ENCODE peak calls at places on chromosomes 11 and 22, in four cellular contexts. T is MM.1S, A is PC-3, Z is hepatocyte. U is an unnamed sample.

GRCh38 chr11:111344032-111344431 is 35.0 kb downstream of the POU2AF1 start:
- DNase-seq in Z (peak; percentile 49), T (no peak), A (peak; percentile 50), U (no peak)

GRCh38 chr22:17143101-17143500 is 16.0 kb downstream of the HDHD5 start:
- DNase-seq in T (no peak), Z (no peak), A (no peak), U (no peak)

GRCh38 chr11:76703707-76704106 is 33.2 kb upstream of the LRRC32 start:
- DNase-seq in A (no peak), T (no peak), Z (no peak), U (no peak)

GRCh38 chr11:44246726-44247125 is 63.2 kb downstream of the ALX4 start:
- DNase-seq in Z (no peak), A (no peak), T (no peak), U (no peak)

GRCh38 chr11:36449566-36450390 is 60.3 kb downstream of the TRAF6 start:
- DNase-seq in T (no peak), A (no peak), Z (no peak), U (no peak)

GRCh38 chr22:26134654-26135330 is 34.5 kb upstream of the SEZ6L start:
- DNase-seq in Z (peak; percentile 6), T (peak; percentile 23), A (no peak), U (no peak)

GRCh38 chr11:68471360-68472340 is 11.1 kb downstream of the PPP6R3 start:
- DNase-seq in A (no peak), T (no peak), Z (no peak), U (no peak)

GRCh38 chr11:75768112-75768908 is at the start of gene DGAT2:
- DNase-seq in A (peak; percentile 82), Z (peak; percentile 92), T (peak; percentile 85), U (peak; percentile 88)

GRCh38 chr11:211295-211694 is 3.8 kb downstream of the RIC8A start:
- DNase-seq in T (no peak), A (no peak), Z (no peak), U (no peak)

GRCh38 chr11:95154514-95154913 is 64.9 kb downstream of the ENDOD1 start:
- DNase-seq in A (peak; percentile 69), T (peak; percentile 64), Z (peak; percentile 71), U (peak; percentile 80)

GRCh38 chr22:22080270-22080669 is 97.7 kb upstream of the TOP3B start:
- DNase-seq in Z (no peak), T (no peak), A (no peak), U (no peak)

GRCh38 chr11:2177081-2177480 is 5.5 kb upstream of the TH start:
- DNase-seq in T (no peak), Z (no peak), A (no peak), U (no peak)

GRCh38 chr22:36413022-36413770 is 25.4 kb upstream of the MYH9 start:
- DNase-seq in A (no peak), Z (peak; percentile 53), T (no peak), U (no peak)

GRCh38 chr22:32836286-32836859 is 34.9 kb downstream of the TIMP3 start:
- DNase-seq in Z (peak; percentile 42), A (peak; percentile 17), T (peak; percentile 42), U (peak; percentile 45)

GRCh38 chr11:92122561-92122960 is 102.1 kb upstream of the FAT3 start:
- DNase-seq in Z (no peak), A (peak; percentile 21), T (no peak), U (no peak)

GRCh38 chr11:17531071-17531817 is 13.0 kb downstream of the USH1C start:
- DNase-seq in T (no peak), A (peak; percentile 11), Z (no peak), U (no peak)

GRCh38 chr11:17543574-17544180 is 539 bp downstream of the USH1C start:
- DNase-seq in T (no peak), Z (no peak), A (no peak), U (no peak)

GRCh38 chr22:48953103-48953720 is 874.5 kb downstream of the BRD1 start:
- DNase-seq in Z (no peak), A (no peak), T (no peak), U (no peak)

GRCh38 chr22:37117092-37117491 is 7.6 kb upstream of the TMPRSS6 start:
- DNase-seq in A (no peak), T (no peak), Z (no peak), U (no peak)

GRCh38 chr11:18046116-18046777 is at the start of gene TPH1:
- DNase-seq in A (no peak), T (no peak), Z (peak; percentile 66), U (peak; percentile 79)

GRCh38 chr11:84817998-84818397 is 809.1 kb downstream of the DLG2 start:
- DNase-seq in T (no peak), Z (no peak), A (peak; percentile 97), U (no peak)

GRCh38 chr11:103867481-103867880 is 169.0 kb upstream of the DDI1 start:
- DNase-seq in T (no peak), Z (no peak), A (no peak), U (no peak)

GRCh38 chr22:35301370-35301874 is 1.7 kb downstream of the TOM1 start:
- DNase-seq in A (peak; percentile 79), Z (peak; percentile 87), T (no peak), U (no peak)

GRCh38 chr11:119800619-119801018 is 71.6 kb upstream of the NECTIN1 start:
- DNase-seq in A (no peak), T (no peak), Z (no peak), U (no peak)

GRCh38 chr11:114909866-114910265 is 231.5 kb downstream of the NXPE2 start:
- DNase-seq in T (no peak), Z (no peak), A (no peak), U (peak; percentile 19)

GRCh38 chr22:41831383-41831782 is 1.5 kb upstream of the SREBF2 start:
- DNase-seq in Z (no peak), A (no peak), T (peak; percentile 35), U (no peak)

GRCh38 chr22:45648320-45649070 is 23.1 kb upstream of the ATXN10 start:
- DNase-seq in A (no peak), T (no peak), Z (no peak), U (no peak)

GRCh38 chr11:35725880-35726279 is 63.3 kb downstream of the TRIM44 start:
- DNase-seq in T (no peak), Z (no peak), A (peak; percentile 72), U (no peak)

GRCh38 chr11:58905141-58905715 is 34.1 kb upstream of the GLYATL1 start:
- DNase-seq in A (peak; percentile 48), T (no peak), Z (peak; percentile 64), U (peak; percentile 81)

GRCh38 chr22:50136431-50137047 is 34.0 kb upstream of the PANX2 start:
- DNase-seq in A (no peak), T (no peak), Z (no peak), U (no peak)

GRCh38 chr11:105164226-105164625 is 24.7 kb upstream of the CARD18 start:
- DNase-seq in T (no peak), A (peak; percentile 21), Z (no peak), U (no peak)

GRCh38 chr11:33735426-33736147 is 636 bp downstream of the CD59 start:
- DNase-seq in Z (peak; percentile 48), A (no peak), T (peak; percentile 85), U (peak; percentile 59)

GRCh38 chr11:33734441-33735165 is 1.6 kb downstream of the CD59 start:
- DNase-seq in Z (peak; percentile 25), T (peak; percentile 19), A (peak; percentile 63), U (no peak)

GRCh38 chr11:33736148-33736809 is at the start of gene CD59:
- DNase-seq in A (peak; percentile 94), T (peak; percentile 96), Z (peak; percentile 97), U (peak; percentile 95)

GRCh38 chr11:33733978-33734377 is 2.2 kb downstream of the CD59 start:
- DNase-seq in T (no peak), A (no peak), Z (no peak), U (no peak)

GRCh38 chr11:33735166-33735425 is 1.1 kb downstream of the CD59 start:
- DNase-seq in A (no peak), Z (peak; percentile 23), T (no peak), U (peak; percentile 36)
- TF ChIP-seq EZH2phosphoT487 in A (no peak), Z (no peak), T (no peak), U (no peak)

GRCh38 chr11:48182860-48183526 is 33.6 kb upstream of the OR4B1 start:
- DNase-seq in T (no peak), A (no peak), Z (no peak), U (no peak)
- TF ChIP-seq EZH2phosphoT487 in T (no peak), A (no peak), Z (no peak), U (no peak)

GRCh38 chr11:65307298-65308229 is 7.1 kb upstream of the CDC42EP2 start:
- DNase-seq in T (no peak), A (no peak), Z (no peak), U (no peak)

GRCh38 chr11:65310215-65310614 is 4.5 kb upstream of the CDC42EP2 start:
- DNase-seq in Z (no peak), A (no peak), T (no peak), U (peak; percentile 26)

GRCh38 chr11:65309006-65309405 is 5.7 kb upstream of the CDC42EP2 start:
- DNase-seq in T (no peak), Z (no peak), A (no peak), U (no peak)

GRCh38 chr11:65310756-65311155 is 3.9 kb upstream of the CDC42EP2 start:
- DNase-seq in Z (no peak), A (no peak), T (no peak), U (peak; percentile 83)

DNA sequence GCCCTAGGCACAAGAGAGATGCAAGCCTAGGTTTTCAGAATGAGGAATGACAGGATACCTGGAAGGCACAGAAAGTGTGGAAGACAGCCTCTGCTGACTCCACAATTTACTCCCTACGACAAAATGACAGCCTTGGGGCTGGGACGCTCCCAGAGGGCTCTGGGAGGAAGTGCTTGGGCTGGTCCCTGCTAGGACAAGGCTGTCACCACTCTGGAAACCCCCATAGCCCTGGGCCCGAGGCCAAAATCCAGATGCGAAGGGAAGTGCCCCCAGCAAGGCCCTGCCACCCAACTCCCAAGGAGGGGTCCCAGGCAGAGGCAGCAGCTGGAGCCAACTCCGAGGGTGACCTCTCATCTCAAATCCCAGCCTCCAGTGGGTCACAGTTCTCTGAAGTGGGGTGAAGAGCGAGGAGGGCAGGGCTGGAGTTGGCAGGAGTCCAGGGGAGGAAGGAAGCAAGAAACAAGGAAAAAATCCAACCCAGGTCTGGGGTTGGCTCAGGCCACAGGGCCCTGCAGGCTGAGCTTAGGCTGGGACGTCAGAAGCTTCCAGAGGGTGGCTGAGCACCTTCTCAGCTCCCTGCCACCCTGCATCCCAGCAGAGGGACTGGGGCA is 6.3 kb upstream of the CDC42EP2 start:
- DNase-seq in A (no peak), Z (no peak), T (no peak), U (no peak)
- TF ChIP-seq EZH2phosphoT487 in A (no peak), Z (no peak), T (no peak), U (no peak)

GRCh38 chr11:64843971-64844329 is 503 bp downstream of the CDC42BPG start:
- DNase-seq in A (peak; percentile 41), Z (no peak), T (no peak), U (no peak)
- TF ChIP-seq EZH2phosphoT487 in A (no peak), Z (no peak), T (no peak), U (no peak)

GRCh38 chr11:19939415-19939929 is 220.8 kb downstream of the DBX1 start:
- DNase-seq in A (no peak), Z (no peak), T (no peak), U (no peak)

GRCh38 chr11:19938051-19938856 is 222.0 kb downstream of the DBX1 start:
- DNase-seq in A (peak; percentile 73), Z (peak; percentile 74), T (peak; percentile 38), U (peak; percentile 74)

GRCh38 chr11:19935507-19935906 is 222.9 kb downstream of the NAV2 start:
- DNase-seq in Z (no peak), T (no peak), A (peak; percentile 64), U (peak; percentile 88)

GRCh38 chr11:19936461-19936860 is 223.8 kb downstream of the DBX1 start:
- DNase-seq in Z (no peak), T (no peak), A (no peak), U (no peak)

GRCh38 chr11:19938866-19939265 is 221.4 kb downstream of the DBX1 start:
- DNase-seq in T (no peak), Z (no peak), A (peak; percentile 39), U (no peak)
- TF ChIP-seq EZH2phosphoT487 in T (no peak), Z (no peak), A (no peak), U (no peak)

U was measured in neural progenitor cell.